ENCODE peak calls at places on chromosomes 2 and 18, in seven cellular contexts. W is GM12878, V is HepG2, T is upper lobe of left lung, G is GM23338, Q is HCT116, R is Panc1. H is an unnamed sample.

GRCh38 chr2:100606740-100607343 is 44.0 kb downstream of the PDCL3 start:
- ATAC-seq in W (peak), V (peak), T (no peak), G (peak), Q (peak), R (peak), H (no peak)

GRCh38 chr2:119659601-119660342 is 19.2 kb upstream of the TMEM177 start:
- ATAC-seq in W (peak), V (peak), T (peak), G (peak), Q (peak), R (peak), H (no peak)

GRCh38 chr2:94776036-94776435 is 95.2 kb upstream of the TEKT4 start:
- ATAC-seq in W (no peak), V (no peak), T (no peak), G (no peak), Q (no peak), R (no peak), H (no peak)

GRCh38 chr2:228541794-228542193 is 360.3 kb upstream of the SPHKAP start:
- ATAC-seq in W (no peak), V (no peak), T (no peak), G (no peak), Q (no peak), R (no peak), H (no peak)

GRCh38 chr2:13676269-13676668 is 956.2 kb upstream of the LRATD1 start:
- ATAC-seq in W (peak), V (no peak), T (no peak), G (peak), Q (no peak), R (no peak), H (no peak)

GRCh38 chr2:218876562-218877219 is 4.0 kb upstream of the WNT10A start:
- ATAC-seq in W (peak), V (peak), T (peak), G (peak), Q (peak), R (peak), H (peak)

GRCh38 chr2:112915300-112916144 is 4.6 kb downstream of the IL37 start:
- ATAC-seq in W (no peak), V (no peak), T (no peak), G (no peak), Q (no peak), R (no peak), H (no peak)

GRCh38 chr2:224945134-224945533 is 97.1 kb downstream of the DOCK10 start:
- ATAC-seq in W (peak), V (no peak), T (no peak), G (no peak), Q (no peak), R (no peak), H (no peak)

GRCh38 chr2:162478721-162479129 is 134.8 kb downstream of the GCA start:
- ATAC-seq in W (no peak), V (no peak), T (no peak), G (no peak), Q (no peak), R (no peak), H (no peak)

GRCh38 chr2:39696072-39696471 is 30.4 kb downstream of the TMEM178A start:
- ATAC-seq in W (no peak), V (no peak), T (peak), G (no peak), Q (no peak), R (no peak), H (no peak)

GRCh38 chr18:56238576-56238975 is 399.8 kb downstream of the TXNL1 start:
- ATAC-seq in W (no peak), V (no peak), T (no peak), G (no peak), Q (no peak), R (no peak), H (no peak)
- TF ChIP-seq CTCF in W (no peak), V (no peak), T (no peak), G (peak), Q (no peak), R (no peak), H (no peak)

DNA sequence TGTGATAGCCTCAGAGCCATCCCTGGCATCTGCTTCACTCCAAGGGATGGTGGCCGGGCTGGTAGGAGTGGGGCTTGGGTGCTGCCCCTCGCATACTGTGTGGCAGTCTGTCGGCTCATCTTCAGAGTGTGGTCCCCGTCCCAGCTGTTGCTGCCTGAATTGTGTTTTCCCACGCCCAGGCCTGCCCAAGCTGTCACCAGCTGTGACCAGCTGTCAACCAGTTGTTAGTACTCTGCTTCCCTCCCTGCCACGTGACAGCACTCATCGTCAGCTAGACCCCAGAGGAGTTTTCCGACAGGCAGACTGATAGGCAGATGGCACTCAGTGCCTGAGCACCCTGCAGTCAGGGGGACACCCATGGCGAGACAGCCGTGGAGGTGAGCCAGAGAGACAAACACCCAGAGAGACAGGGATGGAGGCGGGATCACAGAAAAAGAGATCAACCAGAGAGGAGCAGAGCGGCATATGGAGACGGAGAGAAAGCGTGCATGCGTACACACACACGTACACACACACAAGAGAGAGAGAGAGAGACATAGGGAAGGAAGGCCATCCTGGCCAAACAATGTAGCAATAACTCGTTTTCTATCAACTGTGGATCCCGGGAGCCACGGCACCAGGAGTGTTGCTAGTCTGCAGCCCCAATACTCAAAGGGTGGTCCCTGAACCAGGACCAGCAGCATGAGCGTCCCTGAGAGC is 50.4 kb upstream of the MYCN start:
- ATAC-seq in W (no peak), V (no peak), T (no peak), G (no peak), Q (no peak), R (peak), H (no peak)
- TF ChIP-seq POLR2AphosphoS5 in W (no peak), V (no peak), T (peak), G (no peak), Q (no peak), R (no peak), H (no peak)

GRCh38 chr2:84963323-84963691 is 7.7 kb upstream of the KCMF1 start:
- ATAC-seq in W (no peak), V (no peak), T (no peak), G (no peak), Q (no peak), R (no peak), H (no peak)
- H3K4me3 ChIP-seq in W (no peak), V (no peak), T (no peak), G (no peak), Q (no peak), R (no peak), H (no peak)

GRCh38 chr2:6916736-6917070 is 509 bp upstream of the RNF144A start:
- ATAC-seq in W (no peak), V (no peak), T (no peak), G (peak), Q (no peak), R (no peak), H (no peak)

GRCh38 chr2:6917761-6918421 is 679 bp downstream of the RNF144A start:
- ATAC-seq in W (peak), V (peak), T (peak), G (peak), Q (peak), R (peak), H (peak)

GRCh38 chr2:6916224-6916623 is 988 bp upstream of the RNF144A start:
- ATAC-seq in W (no peak), V (no peak), T (no peak), G (no peak), Q (no peak), R (no peak), H (no peak)

GRCh38 chr2:6915399-6915798 is 1.8 kb upstream of the RNF144A start:
- ATAC-seq in W (no peak), V (no peak), T (no peak), G (peak), Q (no peak), R (no peak), H (no peak)

DNA sequence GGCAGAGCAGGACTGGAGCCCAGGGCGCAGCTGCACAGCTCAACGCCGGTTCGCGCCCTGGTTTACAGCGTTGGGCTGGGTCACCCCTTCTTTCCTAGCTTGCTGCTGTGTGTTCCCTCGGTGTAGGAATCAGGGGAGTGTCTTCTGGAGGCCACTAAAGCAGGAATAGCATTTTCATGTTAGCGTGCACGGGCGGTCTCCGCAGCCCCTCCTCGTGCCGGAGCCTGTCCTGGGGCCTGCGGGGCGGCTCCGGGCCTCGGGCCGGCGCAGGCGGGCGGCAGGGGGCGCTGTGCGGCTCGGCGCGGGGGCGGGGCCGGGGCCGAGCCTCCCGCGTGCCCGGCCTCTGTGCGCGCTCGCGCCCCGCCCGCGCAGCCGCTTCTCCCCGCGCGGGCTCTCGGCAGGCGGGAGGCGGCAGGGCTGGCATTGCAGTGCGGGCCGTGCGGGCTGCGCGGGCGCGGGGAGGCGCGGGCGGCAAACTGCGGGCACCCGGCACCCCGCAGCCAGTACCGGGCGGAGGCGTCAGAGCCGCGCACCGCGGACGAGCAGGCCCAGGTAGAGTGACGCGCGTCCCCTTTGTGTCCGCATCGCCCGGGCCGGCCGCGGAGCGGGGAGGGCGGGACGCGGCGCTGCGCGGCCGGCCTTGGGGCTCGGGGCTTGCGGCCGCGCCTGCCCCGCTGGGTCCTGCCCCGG is at the start of gene RNF144A:
- ATAC-seq in W (peak), V (peak), T (peak), G (peak), Q (peak), R (peak), H (peak)
- TF ChIP-seq CTCF in W (no peak), V (peak), T (peak), G (peak), Q (peak), R (peak), H (peak)

DNA sequence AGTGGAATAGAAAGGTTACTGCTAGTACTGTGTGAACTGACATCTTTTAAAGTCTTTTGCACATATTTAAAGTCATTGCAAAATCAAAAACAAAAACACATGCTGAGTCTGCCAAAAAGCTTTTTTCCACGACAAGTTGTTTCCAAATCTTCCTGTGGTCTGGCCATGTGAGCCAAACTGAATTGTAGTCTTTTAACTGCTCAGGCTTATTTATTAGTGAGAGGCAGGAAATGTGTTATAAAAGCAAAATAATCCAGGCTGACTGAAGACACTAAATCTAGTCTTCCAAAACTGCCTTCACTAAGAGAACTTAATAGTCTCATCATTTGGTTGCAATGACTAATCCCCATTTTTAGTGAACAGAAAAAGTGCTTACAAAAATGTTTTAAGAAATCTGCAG is 2.3 kb downstream of the KRCC1 start:
- ATAC-seq in W (no peak), V (no peak), T (no peak), G (no peak), Q (no peak), R (no peak), H (no peak)
- TF ChIP-seq POLR2AphosphoS5 in W (no peak), V (no peak), T (no peak), G (no peak), Q (no peak), R (no peak), H (no peak)

GRCh38 chr2:233853353-233853752 is 982 bp downstream of the HJURP start:
- ATAC-seq in W (no peak), V (no peak), T (no peak), G (no peak), Q (no peak), R (no peak), H (no peak)
- H3K4me3 ChIP-seq in W (peak), V (peak), T (peak), G (peak), Q (peak), R (peak), H (no peak)

GRCh38 chr2:109208071-109208950 is 79.3 kb downstream of the SH3RF3 start:
- ATAC-seq in W (peak), V (peak), T (no peak), G (peak), Q (peak), R (no peak), H (no peak)
- TF ChIP-seq CTCF in W (peak), V (peak), T (no peak), G (peak), Q (peak), R (no peak), H (no peak)

GRCh38 chr2:128374001-128374710 is 55.5 kb upstream of the HS6ST1 start:
- ATAC-seq in W (no peak), V (peak), T (peak), G (no peak), Q (peak), R (peak), H (peak)
- TF ChIP-seq POLR2AphosphoS5 in W (no peak), V (no peak), T (peak), G (no peak), Q (no peak), R (no peak), H (peak)

H was measured in gastroesophageal sphincter.